ENCODE peak calls at places on chromosomes 7 and 10, in seven cellular contexts. One of them, this sample, is unnamed.

GRCh38 chr10:102068216-102068615 is 3.1 kb downstream of the HPS6 start:
- DNase-seq in mesenteric fat pad: no peak
- DNase-seq in CD8-positive, alpha-beta T cell: no peak
- DNase-seq in epithelial cell of proximal tubule: no peak
- DNase-seq in non-pigmented ciliary epithelial cell: no peak
- DNase-seq in AG09309: no peak
- DNase-seq in naive B cell: no peak
- DNase-seq in this sample: no peak

GRCh38 chr7:5423844-5424688 is 432 bp upstream of the TNRC18 start:
- DNase-seq in mesenteric fat pad: no peak
- DNase-seq in CD8-positive, alpha-beta T cell: no peak
- DNase-seq in epithelial cell of proximal tubule: peak
- DNase-seq in non-pigmented ciliary epithelial cell: peak
- DNase-seq in AG09309: peak
- DNase-seq in naive B cell: peak
- DNase-seq in this sample: peak

GRCh38 chr10:125057158-125058001 is 103.0 kb downstream of the CTBP2 start:
- DNase-seq in mesenteric fat pad: no peak
- DNase-seq in CD8-positive, alpha-beta T cell: no peak
- DNase-seq in epithelial cell of proximal tubule: no peak
- DNase-seq in non-pigmented ciliary epithelial cell: peak
- DNase-seq in AG09309: peak
- DNase-seq in naive B cell: no peak
- DNase-seq in this sample: peak

GRCh38 chr10:48802611-48803046 is 118.0 kb downstream of the WDFY4 start:
- DNase-seq in mesenteric fat pad: no peak
- DNase-seq in CD8-positive, alpha-beta T cell: no peak
- DNase-seq in epithelial cell of proximal tubule: no peak
- DNase-seq in non-pigmented ciliary epithelial cell: no peak
- DNase-seq in AG09309: no peak
- DNase-seq in naive B cell: peak
- DNase-seq in this sample: no peak

GRCh38 chr10:122267849-122268737 is 3.0 kb upstream of the BTBD16 start:
- DNase-seq in mesenteric fat pad: peak
- DNase-seq in CD8-positive, alpha-beta T cell: peak
- DNase-seq in epithelial cell of proximal tubule: no peak
- DNase-seq in non-pigmented ciliary epithelial cell: no peak
- DNase-seq in AG09309: no peak
- DNase-seq in naive B cell: peak
- DNase-seq in this sample: peak

GRCh38 chr10:52682766-52683165 is 89.8 kb downstream of the MBL2 start:
- DNase-seq in mesenteric fat pad: no peak
- DNase-seq in CD8-positive, alpha-beta T cell: no peak
- DNase-seq in epithelial cell of proximal tubule: no peak
- DNase-seq in non-pigmented ciliary epithelial cell: no peak
- DNase-seq in AG09309: no peak
- DNase-seq in naive B cell: no peak
- DNase-seq in this sample: no peak

GRCh38 chr10:21954132-21954531 is 49.4 kb downstream of the DNAJC1 start:
- DNase-seq in mesenteric fat pad: no peak
- DNase-seq in CD8-positive, alpha-beta T cell: no peak
- DNase-seq in epithelial cell of proximal tubule: no peak
- DNase-seq in non-pigmented ciliary epithelial cell: no peak
- DNase-seq in AG09309: no peak
- DNase-seq in naive B cell: no peak
- DNase-seq in this sample: no peak

GRCh38 chr7:17318146-17318545 is 19.7 kb downstream of the AHR start:
- DNase-seq in mesenteric fat pad: no peak
- DNase-seq in CD8-positive, alpha-beta T cell: no peak
- DNase-seq in epithelial cell of proximal tubule: no peak
- DNase-seq in non-pigmented ciliary epithelial cell: peak
- DNase-seq in AG09309: peak
- DNase-seq in naive B cell: no peak
- DNase-seq in this sample: no peak

GRCh38 chr10:64036306-64036930 is 515.2 kb downstream of the REEP3 start:
- DNase-seq in mesenteric fat pad: no peak
- DNase-seq in CD8-positive, alpha-beta T cell: no peak
- DNase-seq in epithelial cell of proximal tubule: no peak
- DNase-seq in non-pigmented ciliary epithelial cell: no peak
- DNase-seq in AG09309: no peak
- DNase-seq in naive B cell: no peak
- DNase-seq in this sample: no peak

GRCh38 chr7:17085186-17085585 is 203.4 kb upstream of the AGR3 start:
- DNase-seq in mesenteric fat pad: no peak
- DNase-seq in CD8-positive, alpha-beta T cell: no peak
- DNase-seq in epithelial cell of proximal tubule: no peak
- DNase-seq in non-pigmented ciliary epithelial cell: no peak
- DNase-seq in AG09309: no peak
- DNase-seq in naive B cell: no peak
- DNase-seq in this sample: no peak

GRCh38 chr7:151013728-151014497 is 10.4 kb downstream of the ATG9B start:
- DNase-seq in mesenteric fat pad: no peak
- DNase-seq in CD8-positive, alpha-beta T cell: peak
- DNase-seq in epithelial cell of proximal tubule: no peak
- DNase-seq in non-pigmented ciliary epithelial cell: no peak
- DNase-seq in AG09309: no peak
- DNase-seq in naive B cell: peak
- DNase-seq in this sample: no peak

GRCh38 chr10:17084989-17085725 is 44.5 kb downstream of the CUBN start:
- DNase-seq in mesenteric fat pad: no peak
- DNase-seq in CD8-positive, alpha-beta T cell: no peak
- DNase-seq in epithelial cell of proximal tubule: no peak
- DNase-seq in non-pigmented ciliary epithelial cell: no peak
- DNase-seq in AG09309: no peak
- DNase-seq in naive B cell: no peak
- DNase-seq in this sample: no peak

GRCh38 chr10:112491144-112491543 is 44.1 kb downstream of the VTI1A start:
- DNase-seq in mesenteric fat pad: no peak
- DNase-seq in CD8-positive, alpha-beta T cell: no peak
- DNase-seq in epithelial cell of proximal tubule: no peak
- DNase-seq in non-pigmented ciliary epithelial cell: no peak
- DNase-seq in AG09309: peak
- DNase-seq in naive B cell: no peak
- DNase-seq in this sample: no peak

GRCh38 chr10:44011603-44011981 is 362.9 kb upstream of the ZNF32 start:
- DNase-seq in mesenteric fat pad: no peak
- DNase-seq in CD8-positive, alpha-beta T cell: no peak
- DNase-seq in epithelial cell of proximal tubule: no peak
- DNase-seq in non-pigmented ciliary epithelial cell: no peak
- DNase-seq in AG09309: no peak
- DNase-seq in naive B cell: no peak
- DNase-seq in this sample: no peak

GRCh38 chr7:44375236-44375699 is 49.9 kb upstream of the CAMK2B start:
- DNase-seq in mesenteric fat pad: peak
- DNase-seq in CD8-positive, alpha-beta T cell: no peak
- DNase-seq in epithelial cell of proximal tubule: no peak
- DNase-seq in non-pigmented ciliary epithelial cell: no peak
- DNase-seq in AG09309: no peak
- DNase-seq in naive B cell: no peak
- DNase-seq in this sample: peak

GRCh38 chr7:28729276-28729675 is 228.9 kb downstream of the TRIL start:
- DNase-seq in mesenteric fat pad: no peak
- DNase-seq in CD8-positive, alpha-beta T cell: no peak
- DNase-seq in epithelial cell of proximal tubule: no peak
- DNase-seq in non-pigmented ciliary epithelial cell: no peak
- DNase-seq in AG09309: no peak
- DNase-seq in naive B cell: no peak
- DNase-seq in this sample: no peak

GRCh38 chr10:73584737-73585136 is 6.4 kb downstream of the USP54 start:
- DNase-seq in mesenteric fat pad: no peak
- DNase-seq in CD8-positive, alpha-beta T cell: no peak
- DNase-seq in epithelial cell of proximal tubule: no peak
- DNase-seq in non-pigmented ciliary epithelial cell: no peak
- DNase-seq in AG09309: peak
- DNase-seq in naive B cell: no peak
- DNase-seq in this sample: no peak

GRCh38 chr7:18352339-18353255 is 143.0 kb upstream of the HDAC9 start:
- DNase-seq in mesenteric fat pad: no peak
- DNase-seq in CD8-positive, alpha-beta T cell: no peak
- DNase-seq in epithelial cell of proximal tubule: peak
- DNase-seq in non-pigmented ciliary epithelial cell: peak
- DNase-seq in AG09309: peak
- DNase-seq in naive B cell: no peak
- DNase-seq in this sample: peak

GRCh38 chr7:157564518-157565177 is 227.8 kb downstream of the DNAJB6 start:
- DNase-seq in mesenteric fat pad: no peak
- DNase-seq in CD8-positive, alpha-beta T cell: no peak
- DNase-seq in epithelial cell of proximal tubule: no peak
- DNase-seq in non-pigmented ciliary epithelial cell: peak
- DNase-seq in AG09309: no peak
- DNase-seq in naive B cell: no peak
- DNase-seq in this sample: peak

GRCh38 chr7:6636741-6637543 is at the start of gene ZNF316:
- DNase-seq in mesenteric fat pad: peak
- DNase-seq in CD8-positive, alpha-beta T cell: peak
- DNase-seq in epithelial cell of proximal tubule: no peak
- DNase-seq in non-pigmented ciliary epithelial cell: no peak
- DNase-seq in AG09309: no peak
- DNase-seq in naive B cell: peak
- DNase-seq in this sample: no peak

GRCh38 chr10:129483427-129484010 is 16.5 kb downstream of the MGMT start:
- DNase-seq in mesenteric fat pad: no peak
- DNase-seq in CD8-positive, alpha-beta T cell: no peak
- DNase-seq in epithelial cell of proximal tubule: no peak
- DNase-seq in non-pigmented ciliary epithelial cell: no peak
- DNase-seq in AG09309: no peak
- DNase-seq in naive B cell: no peak
- DNase-seq in this sample: no peak

GRCh38 chr7:139153832-139154231 is 44.3 kb upstream of the ZC3HAV1 start:
- DNase-seq in mesenteric fat pad: no peak
- DNase-seq in CD8-positive, alpha-beta T cell: no peak
- DNase-seq in epithelial cell of proximal tubule: peak
- DNase-seq in non-pigmented ciliary epithelial cell: peak
- DNase-seq in AG09309: no peak
- DNase-seq in naive B cell: no peak
- DNase-seq in this sample: peak

GRCh38 chr10:88525371-88526079 is 57.6 kb downstream of the RNLS start:
- DNase-seq in mesenteric fat pad: no peak
- DNase-seq in CD8-positive, alpha-beta T cell: no peak
- DNase-seq in epithelial cell of proximal tubule: peak
- DNase-seq in non-pigmented ciliary epithelial cell: peak
- DNase-seq in AG09309: peak
- DNase-seq in naive B cell: no peak
- DNase-seq in this sample: peak

GRCh38 chr10:43479275-43479674 is 42.4 kb downstream of the ZNF487 start:
- DNase-seq in mesenteric fat pad: no peak
- DNase-seq in CD8-positive, alpha-beta T cell: no peak
- DNase-seq in epithelial cell of proximal tubule: no peak
- DNase-seq in non-pigmented ciliary epithelial cell: no peak
- DNase-seq in AG09309: peak
- DNase-seq in naive B cell: no peak
- DNase-seq in this sample: no peak

GRCh38 chr7:150937848-150938561 is 40.1 kb downstream of the KCNH2 start:
- DNase-seq in mesenteric fat pad: peak
- DNase-seq in CD8-positive, alpha-beta T cell: no peak
- DNase-seq in epithelial cell of proximal tubule: no peak
- DNase-seq in non-pigmented ciliary epithelial cell: no peak
- DNase-seq in AG09309: no peak
- DNase-seq in naive B cell: no peak
- DNase-seq in this sample: peak

GRCh38 chr10:112421731-112422130 is 25.0 kb downstream of the ZDHHC6 start:
- DNase-seq in mesenteric fat pad: no peak
- DNase-seq in CD8-positive, alpha-beta T cell: no peak
- DNase-seq in epithelial cell of proximal tubule: no peak
- DNase-seq in non-pigmented ciliary epithelial cell: no peak
- DNase-seq in AG09309: no peak
- DNase-seq in naive B cell: no peak
- DNase-seq in this sample: no peak

GRCh38 chr7:139777948-139778841 is at the start of gene HIPK2:
- DNase-seq in mesenteric fat pad: peak
- DNase-seq in CD8-positive, alpha-beta T cell: peak
- DNase-seq in epithelial cell of proximal tubule: no peak
- DNase-seq in non-pigmented ciliary epithelial cell: no peak
- DNase-seq in AG09309: no peak
- DNase-seq in naive B cell: peak
- DNase-seq in this sample: peak

GRCh38 chr7:26533163-26533562 is 241.5 kb downstream of the SNX10 start:
- DNase-seq in mesenteric fat pad: no peak
- DNase-seq in CD8-positive, alpha-beta T cell: no peak
- DNase-seq in epithelial cell of proximal tubule: no peak
- DNase-seq in non-pigmented ciliary epithelial cell: no peak
- DNase-seq in AG09309: no peak
- DNase-seq in naive B cell: no peak
- DNase-seq in this sample: no peak

GRCh38 chr10:58976254-58976653 is 200.2 kb upstream of the PHYHIPL start:
- DNase-seq in mesenteric fat pad: no peak
- DNase-seq in CD8-positive, alpha-beta T cell: no peak
- DNase-seq in epithelial cell of proximal tubule: no peak
- DNase-seq in non-pigmented ciliary epithelial cell: no peak
- DNase-seq in AG09309: no peak
- DNase-seq in naive B cell: no peak
- DNase-seq in this sample: no peak

GRCh38 chr10:105952153-105952552 is 1212.4 kb downstream of the SORCS1 start:
- DNase-seq in mesenteric fat pad: no peak
- DNase-seq in CD8-positive, alpha-beta T cell: no peak
- DNase-seq in epithelial cell of proximal tubule: peak
- DNase-seq in non-pigmented ciliary epithelial cell: peak
- DNase-seq in AG09309: no peak
- DNase-seq in naive B cell: no peak
- DNase-seq in this sample: peak

GRCh38 chr7:1666251-1666778 is 3.8 kb upstream of the ELFN1 start:
- DNase-seq in mesenteric fat pad: peak
- DNase-seq in CD8-positive, alpha-beta T cell: no peak
- DNase-seq in epithelial cell of proximal tubule: no peak
- DNase-seq in non-pigmented ciliary epithelial cell: no peak
- DNase-seq in AG09309: no peak
- DNase-seq in naive B cell: no peak
- DNase-seq in this sample: no peak